ENCODE peak calls at places on chromosomes 16 and 17, in four cellular contexts. C is HCT116, F is HepG2, A is K562. K is an unnamed sample.

GRCh38 chr17:27455914-27456680 is at the start of gene KSR1:
- DNase-seq in A (peak), F (peak), C (peak), K (peak)

GRCh38 chr17:74633261-74633783 is 9.8 kb upstream of the CD300E start:
- DNase-seq in C (no peak), A (no peak), F (no peak), K (no peak)

GRCh38 chr16:82991435-82991834 is 364.7 kb downstream of the CDH13 start:
- DNase-seq in C (no peak), A (no peak), F (no peak), K (no peak)

GRCh38 chr17:28720247-28720996 is 637 bp downstream of the RPL23A start:
- DNase-seq in F (no peak), C (no peak), A (peak), K (no peak)

GRCh38 chr17:40564883-40565744 is at the start of gene CCR7:
- DNase-seq in A (peak), F (no peak), C (no peak), K (no peak)

GRCh38 chr16:65116818-65117430 is 4.9 kb downstream of the CDH11 start:
- DNase-seq in C (no peak), A (no peak), F (no peak), K (no peak)

GRCh38 chr17:4947411-4948165 is 742 bp downstream of the PFN1 start:
- DNase-seq in F (peak), C (no peak), A (peak), K (peak)

GRCh38 chr16:19380316-19380715 is 37.4 kb upstream of the TMC5 start:
- DNase-seq in F (no peak), C (no peak), A (no peak), K (no peak)

GRCh38 chr17:10809605-10810004 is 5.7 kb upstream of the TMEM238L start:
- DNase-seq in F (no peak), C (no peak), A (no peak), K (no peak)

GRCh38 chr17:2212328-2212981 is 91.1 kb downstream of the SMG6 start:
- DNase-seq in C (no peak), F (no peak), A (no peak), K (no peak)

GRCh38 chr16:69328854-69329316 is 1.5 kb downstream of the PDF start:
- DNase-seq in F (no peak), C (no peak), A (peak), K (no peak)

GRCh38 chr16:30839523-30840227 is 52.7 kb upstream of the ZNF629 start:
- DNase-seq in F (no peak), A (no peak), C (no peak), K (no peak)

GRCh38 chr16:3590736-3591435 is 13.7 kb upstream of the NLRC3 start:
- DNase-seq in F (no peak), A (no peak), C (no peak), K (no peak)

GRCh38 chr16:74865922-74866598 is 91.4 kb upstream of the FA2H start:
- DNase-seq in A (no peak), C (no peak), F (peak), K (no peak)

GRCh38 chr17:81153340-81153803 is 11.9 kb upstream of the PVALEF start:
- DNase-seq in A (peak), F (no peak), C (no peak), K (peak)

GRCh38 chr16:67773569-67774456 is 32.5 kb downstream of the RANBP10 start:
- DNase-seq in C (no peak), F (peak), A (peak), K (no peak)

GRCh38 chr17:6279659-6280058 is 155.3 kb downstream of the AIPL1 start:
- DNase-seq in C (peak), A (no peak), F (peak), K (no peak)

GRCh38 chr16:71853413-71853812 is 7.6 kb downstream of the ATXN1L start:
- DNase-seq in F (no peak), C (no peak), A (no peak), K (no peak)

GRCh38 chr16:48426244-48427135 is 41.3 kb upstream of the SIAH1 start:
- DNase-seq in A (no peak), F (no peak), C (no peak), K (no peak)

GRCh38 chr17:74730491-74731346 is 6.3 kb upstream of the RAB37 start:
- DNase-seq in F (no peak), C (no peak), A (no peak), K (no peak)

GRCh38 chr16:83899272-83899897 is 470 bp downstream of the MLYCD start:
- DNase-seq in C (no peak), A (peak), F (no peak), K (peak)

GRCh38 chr17:65277576-65277975 is 140.4 kb downstream of the RGS9 start:
- DNase-seq in A (no peak), F (no peak), C (no peak), K (no peak)

GRCh38 chr17:51257150-51258081 is 2.4 kb downstream of the MBTD1 start:
- DNase-seq in C (no peak), F (no peak), A (no peak), K (no peak)

GRCh38 chr17:61481421-61481820 is 29.2 kb downstream of the TBX4 start:
- DNase-seq in F (no peak), C (no peak), A (no peak), K (no peak)

GRCh38 chr17:4968166-4968915 is 724 bp upstream of the SPAG7 start:
- DNase-seq in C (no peak), F (no peak), A (peak), K (peak)

GRCh38 chr16:11634307-11634706 is 33.9 kb upstream of the SNN start:
- DNase-seq in C (no peak), F (no peak), A (no peak), K (no peak)

GRCh38 chr17:71170070-71170469 is 950.8 kb upstream of the SOX9 start:
- DNase-seq in F (no peak), A (no peak), C (no peak), K (no peak)

GRCh38 chr17:75601057-75601987 is 13.7 kb downstream of the MYO15B start:
- DNase-seq in C (peak), F (peak), A (peak), K (peak)

GRCh38 chr17:12296120-12296727 is 275.5 kb downstream of the MAP2K4 start:
- DNase-seq in A (no peak), F (no peak), C (no peak), K (no peak)

GRCh38 chr17:17057057-17057551 is 14.8 kb downstream of the MPRIP start:
- DNase-seq in A (no peak), F (no peak), C (no peak), K (no peak)

GRCh38 chr17:40098846-40099626 is 1.4 kb downstream of the NR1D1 start:
- DNase-seq in C (peak), F (peak), A (peak), K (peak)

GRCh38 chr16:81471882-81472281 is 27.3 kb downstream of the CMIP start:
- DNase-seq in F (no peak), C (no peak), A (no peak), K (no peak)

GRCh38 chr16:26860506-26860905 is 206.2 kb upstream of the C16orf82 start:
- DNase-seq in C (no peak), A (no peak), F (no peak), K (no peak)

GRCh38 chr16:23236983-23237382 is 54.4 kb downstream of the SCNN1G start:
- DNase-seq in C (no peak), A (no peak), F (no peak), K (no peak)

GRCh38 chr17:27778193-27778592 is 22.1 kb downstream of the NOS2 start:
- DNase-seq in A (no peak), F (no peak), C (no peak), K (no peak)

GRCh38 chr16:64184156-64184555 is 937.7 kb downstream of the CDH11 start:
- DNase-seq in C (no peak), F (no peak), A (no peak), K (no peak)

GRCh38 chr17:31308935-31309334 is 4.9 kb downstream of the EVI2B start:
- DNase-seq in A (no peak), F (no peak), C (no peak), K (no peak)

GRCh38 chr17:31308372-31308905 is 5.4 kb downstream of the EVI2B start:
- DNase-seq in A (no peak), C (no peak), F (no peak), K (no peak)

GRCh38 chr17:31309525-31309924 is 4.3 kb downstream of the EVI2B start:
- DNase-seq in C (no peak), F (no peak), A (no peak), K (no peak)

GRCh38 chr17:31310877-31311276 is 3.0 kb downstream of the EVI2B start:
- DNase-seq in F (no peak), C (no peak), A (no peak), K (no peak)

GRCh38 chr17:31310260-31310659 is 3.6 kb downstream of the EVI2B start:
- DNase-seq in F (no peak), A (no peak), C (no peak), K (no peak)
- TF ChIP-seq ELF1 in F (no peak), A (no peak), C (no peak), K (no peak)

DNA sequence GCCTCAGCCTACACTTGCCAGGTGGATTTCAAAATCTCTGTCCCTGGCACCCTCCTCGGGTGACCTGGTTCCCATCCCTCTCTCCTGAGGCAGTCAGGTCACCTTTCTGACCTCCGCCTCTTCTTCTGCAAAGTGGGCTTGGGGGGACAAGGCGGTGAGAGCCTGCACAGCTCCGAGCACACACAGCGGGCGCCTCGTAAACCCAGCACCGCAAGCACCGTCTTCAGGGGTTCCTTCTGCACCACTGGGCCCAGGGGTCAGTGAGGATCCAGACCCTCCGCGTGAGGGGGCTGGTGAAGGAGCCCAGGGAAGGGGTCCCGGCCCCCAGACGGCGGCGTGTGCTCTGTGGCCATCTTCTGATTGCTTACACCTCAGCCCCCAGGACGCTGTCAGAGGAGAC is 2.9 kb downstream of the CBFA2T3 start:
- DNase-seq in F (no peak), C (no peak), A (no peak), K (no peak)
- TF ChIP-seq ELF1 in F (no peak), C (no peak), A (no peak), K (no peak)

GRCh38 chr16:1093284-1094123 is 2.5 kb downstream of the C1QTNF8 start:
- DNase-seq in A (peak), F (peak), C (peak), K (peak)
- TF ChIP-seq ELF1 in A (no peak), F (no peak), C (no peak), K (no peak)

GRCh38 chr17:45424769-45425124 is 7.9 kb downstream of the ARHGAP27 start:
- DNase-seq in A (no peak), C (no peak), F (no peak), K (no peak)
- TF ChIP-seq ELF1 in A (no peak), C (no peak), F (no peak), K (no peak)

GRCh38 chr16:16075463-16076399 is 126.3 kb downstream of the ABCC1 start:
- DNase-seq in C (no peak), A (no peak), F (no peak), K (no peak)
- TF ChIP-seq ELF1 in C (no peak), A (no peak), F (no peak), K (no peak)

GRCh38 chr16:7482596-7483290 is 150.1 kb downstream of the RBFOX1 start:
- DNase-seq in F (no peak), A (no peak), C (no peak), K (no peak)
- TF ChIP-seq ELF1 in F (no peak), A (no peak), C (no peak), K (no peak)